ENCODE peak calls at places on chromosomes 5 and 9, in five cellular contexts. Y, E, T, L and R are unnamed samples. For H3K4me1, the result is how much of the 10 kb centered on the place peaks cover.

GRCh38 chr5:61431923-61432620 is 100.0 kb downstream of the ZSWIM6 start:
- DNase-seq in Y (no peak), E (no peak), T (no peak), L (no peak), R (no peak)

GRCh38 chr5:60295423-60295822 is 401.9 kb upstream of the PDE4D start:
- DNase-seq in Y (no peak), E (no peak), T (no peak), L (peak), R (no peak)

GRCh38 chr5:123500476-123500875 is 11.5 kb upstream of the CSNK1G3 start:
- DNase-seq in Y (no peak), E (no peak), T (no peak), L (no peak), R (no peak)

GRCh38 chr5:172999351-172999973 is 15.9 kb downstream of the ATP6V0E1 start:
- DNase-seq in Y (no peak), E (no peak), T (no peak), L (no peak), R (no peak)

GRCh38 chr9:69976165-69976564 is 67.5 kb upstream of the MAMDC2 start:
- DNase-seq in Y (no peak), E (no peak), T (no peak), L (no peak), R (no peak)

GRCh38 chr5:148416921-148417320 is 33.2 kb downstream of the FBXO38 start:
- DNase-seq in Y (no peak), E (peak), T (no peak), L (no peak), R (no peak)

GRCh38 chr9:129054163-129054851 is 17.9 kb downstream of the MIGA2 start:
- DNase-seq in Y (no peak), E (no peak), T (no peak), L (no peak), R (no peak)

GRCh38 chr9:630817-631216 is 210.7 kb upstream of the DMRT1 start:
- DNase-seq in Y (no peak), E (no peak), T (no peak), L (no peak), R (no peak)

GRCh38 chr5:43191740-43192557 is at the start of gene NIM1K:
- DNase-seq in Y (peak), E (peak), T (no peak), L (no peak), R (peak)

GRCh38 chr5:165892383-165892782 is 2387.0 kb downstream of the MAT2B start:
- DNase-seq in Y (no peak), E (no peak), T (no peak), L (no peak), R (no peak)

GRCh38 chr5:66717455-66718373 is 121.5 kb downstream of the MAST4 start:
- DNase-seq in Y (no peak), E (peak), T (peak), L (no peak), R (no peak)

GRCh38 chr9:86134361-86134760 is 35.0 kb upstream of the GOLM1 start:
- DNase-seq in Y (no peak), E (no peak), T (no peak), L (no peak), R (no peak)

GRCh38 chr5:21424907-21425306 is 1428.2 kb downstream of the CDH12 start:
- DNase-seq in Y (no peak), E (no peak), T (no peak), L (no peak), R (no peak)

GRCh38 chr5:89989831-89990230 is 419.7 kb downstream of the CETN3 start:
- DNase-seq in Y (no peak), E (no peak), T (no peak), L (no peak), R (no peak)

GRCh38 chr5:170503970-170504525 is at the start of gene KCNIP1:
- DNase-seq in Y (no peak), E (no peak), T (no peak), L (no peak), R (no peak)

GRCh38 chr9:131214931-131215330 is 61.4 kb downstream of the FAM78A start:
- DNase-seq in Y (no peak), E (no peak), T (no peak), L (no peak), R (no peak)

GRCh38 chr9:117782931-117783788 is 79.0 kb downstream of the TLR4 start:
- DNase-seq in Y (peak), E (peak), T (peak), L (peak), R (peak)

GRCh38 chr5:111422245-111422644 is 90.1 kb downstream of the STARD4 start:
- DNase-seq in Y (no peak), E (no peak), T (no peak), L (no peak), R (no peak)

GRCh38 chr5:101461455-101461854 is 558.4 kb upstream of the ST8SIA4 start:
- DNase-seq in Y (no peak), E (no peak), T (no peak), L (no peak), R (no peak)

DNA sequence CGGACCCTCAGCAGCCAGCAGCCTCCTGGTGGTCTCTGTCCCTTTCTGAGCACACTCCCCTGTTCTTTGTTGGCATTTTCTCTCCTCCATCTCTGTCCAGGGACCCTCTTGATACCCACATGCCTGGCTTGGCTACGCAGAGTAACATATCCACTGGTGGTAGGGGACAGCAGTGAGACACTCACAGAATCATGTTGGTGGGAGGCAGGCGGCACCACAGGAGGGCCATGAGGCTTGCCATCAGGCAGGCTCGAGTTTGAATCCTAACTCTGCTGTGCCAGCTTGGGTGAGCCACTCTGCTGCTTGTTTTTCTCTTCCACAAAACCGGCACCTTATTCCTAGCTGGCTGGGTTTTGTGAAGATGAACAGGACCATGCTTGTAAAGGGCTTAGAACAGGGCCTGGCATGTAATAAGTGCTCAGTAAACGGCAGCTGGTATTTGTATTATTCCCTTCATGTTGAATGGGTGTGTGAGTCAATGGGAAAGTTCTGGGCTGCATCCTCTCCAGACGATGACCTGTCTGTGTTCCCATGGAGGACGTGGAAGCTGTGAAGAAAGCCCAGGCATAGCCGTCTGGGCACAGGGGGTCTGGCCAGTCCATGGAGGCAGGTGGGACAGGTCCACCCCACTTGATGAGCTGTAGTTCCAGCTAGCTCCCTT is 2.3 kb downstream of the COL27A1 start:
- DNase-seq in Y (no peak), E (no peak), T (no peak), L (no peak), R (no peak)
- H3K4me1 ChIP-seq in Y (under half), E (under half), T (under half), L (under half), R (under half)

GRCh38 chr9:3180696-3181048 is 336.8 kb upstream of the PUM3 start:
- DNase-seq in Y (no peak), E (no peak), T (no peak), L (no peak), R (no peak)
- H3K4me3 ChIP-seq in Y (peak), E (no peak), T (no peak), L (no peak), R (no peak)

GRCh38 chr5:133891390-133891789 is 77.0 kb downstream of the C5orf15 start:
- DNase-seq in Y (peak), E (no peak), T (no peak), L (no peak), R (no peak)
- H3K4me1 ChIP-seq in Y (under half), E (under half), T (under half), L (under half), R (under half)

DNA sequence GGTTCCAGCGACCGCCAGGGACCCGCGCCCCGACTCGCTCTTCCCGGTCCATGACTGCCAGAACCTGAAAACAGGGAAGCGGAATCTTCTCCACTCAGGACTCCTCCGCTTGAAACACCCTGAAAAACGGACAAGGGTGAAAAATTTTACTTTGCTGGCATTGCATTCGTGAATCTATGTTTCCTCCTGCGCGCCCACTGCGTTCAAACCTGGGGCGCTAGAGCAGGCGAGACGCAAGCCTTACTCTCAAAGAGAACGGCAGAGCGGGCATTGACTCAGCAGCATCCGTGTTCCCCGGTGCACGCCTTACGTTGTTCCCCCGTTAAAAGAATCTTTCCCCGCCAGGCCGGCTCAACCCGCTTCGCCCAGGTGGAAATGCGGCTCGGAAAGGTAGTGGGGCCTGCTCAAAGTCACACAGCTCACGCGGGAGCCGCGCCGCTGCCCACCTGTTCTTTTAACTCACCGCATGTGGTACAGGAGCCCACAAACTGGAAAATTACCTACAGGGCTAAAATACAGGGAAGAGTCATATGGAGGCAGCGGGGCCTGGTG is 999 bp upstream of the DRD1 start:
- DNase-seq in Y (no peak), E (no peak), T (no peak), L (no peak), R (no peak)
- H3K4me3 ChIP-seq in Y (peak), E (no peak), T (no peak), L (peak), R (no peak)

DNA sequence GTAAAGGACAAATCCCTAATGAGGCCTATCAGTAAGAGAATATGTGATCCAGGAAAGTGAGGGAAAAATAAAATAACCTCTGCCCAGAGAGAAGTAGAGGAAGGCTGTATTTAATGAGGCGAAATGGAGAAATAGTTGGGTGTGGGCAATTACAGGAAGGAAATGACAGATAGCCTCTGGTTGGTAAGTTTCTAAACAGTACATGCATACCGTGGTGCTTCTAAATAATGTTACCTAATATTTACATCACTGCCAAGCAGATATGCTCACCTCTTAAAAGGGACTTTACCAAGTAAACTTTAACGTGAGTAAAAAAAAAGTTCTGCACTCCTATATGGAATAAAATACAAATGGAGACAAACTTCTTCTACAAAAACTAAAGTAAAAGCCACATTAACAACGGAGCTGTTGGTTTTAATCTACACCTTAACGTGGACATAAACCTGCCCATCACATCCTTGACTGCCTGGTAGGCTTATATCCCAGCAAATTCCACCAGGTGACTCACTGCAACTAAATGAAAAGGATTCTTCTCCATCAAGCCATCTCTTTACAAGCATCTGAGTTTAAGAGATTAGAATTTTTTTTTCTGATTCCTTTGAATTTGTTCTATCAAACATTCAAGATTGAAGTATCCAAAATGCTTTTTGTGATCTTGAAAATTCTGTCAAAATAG is 12.4 kb downstream of the NFIL3 start:
- DNase-seq in Y (no peak), E (no peak), T (no peak), L (no peak), R (no peak)
- H3K4me1 ChIP-seq in Y (under half), E (under half), T (under half), L (under half), R (under half)

GRCh38 chr9:137052998-137053943 is 590 bp downstream of the ENTPD2 start:
- DNase-seq in Y (no peak), E (no peak), T (no peak), L (no peak), R (no peak)
- H3K4me3 ChIP-seq in Y (peak), E (peak), T (no peak), L (peak), R (no peak)

DNA sequence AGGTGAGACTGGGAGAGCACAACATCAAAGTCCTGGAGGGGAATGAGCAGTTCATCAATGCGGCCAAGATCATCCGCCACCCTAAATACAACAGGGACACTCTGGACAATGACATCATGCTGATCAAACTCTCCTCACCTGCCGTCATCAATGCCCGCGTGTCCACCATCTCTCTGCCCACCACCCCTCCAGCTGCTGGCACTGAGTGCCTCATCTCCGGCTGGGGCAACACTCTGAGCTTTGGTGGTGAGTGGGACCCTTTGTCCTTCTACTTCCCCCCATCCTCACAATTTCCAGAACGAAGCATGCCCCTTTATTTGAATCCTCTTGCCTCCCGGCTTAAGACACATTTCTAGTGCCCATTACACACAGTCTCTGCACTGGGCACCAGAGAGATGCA is 2.5 kb downstream of the PRSS3 start:
- DNase-seq in Y (no peak), E (no peak), T (no peak), L (no peak), R (no peak)
- H3K4me1 ChIP-seq in Y (under half), E (under half), T (under half), L (under half), R (under half)